ENCODE peak calls at places on chromosomes 6 and 20, in eight cellular contexts. N is Kasumi-1; Q is BE2C; K is CD8-positive, alpha-beta T cell; P is psoas muscle; Z is lower leg skin; S is stimulated activated CD4-positive, alpha-beta T cell treated with anti-CD3 and anti-CD28 coated beads, Interleukin-4, amount 100 ng/mL, for 24 hours; W is T-helper 2 cell. A is an unnamed sample.

GRCh38 chr20:53834044-53834442 is 236.4 kb downstream of the BCAS1 start:
- DNase-seq in N (peak), Q (no peak), K (no peak), P (no peak), Z (no peak), S (no peak), W (no peak), A (no peak)

GRCh38 chr20:5510446-5510845 is 193.7 kb upstream of the PROKR2 start:
- DNase-seq in N (no peak), Q (no peak), K (no peak), P (no peak), Z (peak), S (no peak), W (no peak), A (no peak)

GRCh38 chr6:160766657-160767018 is 64.6 kb downstream of the PLG start:
- DNase-seq in N (no peak), Q (no peak), K (no peak), P (no peak), Z (no peak), S (no peak), W (no peak), A (no peak)

GRCh38 chr20:62063981-62064787 is 1.5 kb downstream of the TAF4 start:
- DNase-seq in N (no peak), Q (peak), K (no peak), P (peak), Z (no peak), S (no peak), W (no peak), A (no peak)

GRCh38 chr6:84645000-84645399 is 119.4 kb downstream of the TBX18 start:
- DNase-seq in N (no peak), Q (no peak), K (no peak), P (no peak), Z (no peak), S (no peak), W (no peak), A (no peak)

GRCh38 chr6:32086661-32087573 is 22.2 kb downstream of the TNXB start:
- DNase-seq in N (no peak), Q (no peak), K (no peak), P (peak), Z (no peak), S (peak), W (no peak), A (peak)

GRCh38 chr20:1287787-1288569 is 21.9 kb downstream of the SNPH start:
- DNase-seq in N (no peak), Q (no peak), K (no peak), P (no peak), Z (peak), S (no peak), W (no peak), A (no peak)

GRCh38 chr20:62651285-62652021 is 9.2 kb downstream of the SLCO4A1 start:
- DNase-seq in N (peak), Q (peak), K (peak), P (peak), Z (peak), S (peak), W (peak), A (peak)

GRCh38 chr6:136225496-136225895 is 24.6 kb downstream of the MTFR2 start:
- DNase-seq in N (no peak), Q (no peak), K (no peak), P (no peak), Z (no peak), S (peak), W (no peak), A (peak)

GRCh38 chr6:16799279-16800193 is 38.3 kb upstream of the ATXN1 start:
- DNase-seq in N (no peak), Q (no peak), K (no peak), P (no peak), Z (no peak), S (no peak), W (no peak), A (no peak)

GRCh38 chr6:87115402-87116135 is 20.7 kb upstream of the CGA start:
- DNase-seq in N (no peak), Q (no peak), K (no peak), P (no peak), Z (no peak), S (peak), W (no peak), A (no peak)

GRCh38 chr20:53187402-53187801 is 215.2 kb downstream of the TSHZ2 start:
- DNase-seq in N (no peak), Q (no peak), K (no peak), P (no peak), Z (no peak), S (no peak), W (no peak), A (no peak)

GRCh38 chr6:11350294-11350693 is 117.8 kb upstream of the NEDD9 start:
- DNase-seq in N (peak), Q (no peak), K (no peak), P (no peak), Z (no peak), S (no peak), W (no peak), A (no peak)

GRCh38 chr20:38856570-38856969 is 51.1 kb downstream of the PPP1R16B start:
- DNase-seq in N (no peak), Q (no peak), K (no peak), P (no peak), Z (no peak), S (no peak), W (no peak), A (no peak)

GRCh38 chr20:16514145-16514544 is 59.1 kb downstream of the KIF16B start:
- DNase-seq in N (peak), Q (no peak), K (no peak), P (no peak), Z (no peak), S (no peak), W (no peak), A (no peak)

GRCh38 chr6:158506577-158506976 is 53.3 kb upstream of the TMEM181 start:
- DNase-seq in N (peak), Q (peak), K (no peak), P (no peak), Z (no peak), S (no peak), W (no peak), A (no peak)

GRCh38 chr20:48949304-48950170 is 28.0 kb downstream of the ARFGEF2 start:
- DNase-seq in N (no peak), Q (no peak), K (no peak), P (no peak), Z (no peak), S (no peak), W (no peak), A (no peak)

GRCh38 chr6:54846243-54846856 is at the start of gene FAM83B:
- DNase-seq in N (no peak), Q (peak), K (no peak), P (peak), Z (peak), S (no peak), W (no peak), A (no peak)

GRCh38 chr6:98844244-98845161 is 10.1 kb downstream of the POU3F2 start:
- DNase-seq in N (no peak), Q (no peak), K (no peak), P (no peak), Z (no peak), S (no peak), W (no peak), A (no peak)

GRCh38 chr6:169073311-169073710 is 180.3 kb downstream of the THBS2 start:
- DNase-seq in N (no peak), Q (no peak), K (no peak), P (no peak), Z (peak), S (no peak), W (no peak), A (no peak)

GRCh38 chr6:121439456-121440250 is 4.2 kb downstream of the GJA1 start:
- DNase-seq in N (no peak), Q (no peak), K (no peak), P (no peak), Z (no peak), S (no peak), W (no peak), A (no peak)

GRCh38 chr6:138690975-138691594 is 82.5 kb upstream of the CCDC28A start:
- DNase-seq in N (no peak), Q (no peak), K (no peak), P (no peak), Z (no peak), S (no peak), W (no peak), A (no peak)

GRCh38 chr20:63153254-63154221 is 62.4 kb downstream of the YTHDF1 start:
- DNase-seq in N (no peak), Q (peak), K (no peak), P (peak), Z (no peak), S (no peak), W (no peak), A (no peak)

GRCh38 chr20:50857348-50857747 is 62.5 kb downstream of the BCAS4 start:
- DNase-seq in N (no peak), Q (no peak), K (no peak), P (no peak), Z (no peak), S (no peak), W (no peak), A (no peak)

GRCh38 chr6:16674666-16675392 is 86.4 kb downstream of the ATXN1 start:
- DNase-seq in N (no peak), Q (no peak), K (no peak), P (no peak), Z (no peak), S (no peak), W (no peak), A (no peak)

GRCh38 chr6:135535989-135536414 is 38.5 kb upstream of the AHI1 start:
- DNase-seq in N (peak), Q (no peak), K (no peak), P (no peak), Z (no peak), S (no peak), W (no peak), A (no peak)

GRCh38 chr6:170405311-170405975 is 98.9 kb downstream of the FAM120B start:
- DNase-seq in N (peak), Q (no peak), K (no peak), P (no peak), Z (no peak), S (no peak), W (no peak), A (no peak)

GRCh38 chr20:38590682-38591483 is 9.9 kb downstream of the ADIG start:
- DNase-seq in N (no peak), Q (no peak), K (no peak), P (no peak), Z (no peak), S (no peak), W (no peak), A (no peak)

GRCh38 chr20:41228858-41229257 is 88.7 kb downstream of the ZHX3 start:
- DNase-seq in N (no peak), Q (no peak), K (no peak), P (no peak), Z (no peak), S (no peak), W (no peak), A (no peak)

GRCh38 chr20:50146732-50147662 is 6.5 kb downstream of the PEDS1 start:
- DNase-seq in N (peak), Q (no peak), K (peak), P (peak), Z (peak), S (peak), W (peak), A (no peak)

GRCh38 chr6:109579361-109579760 is 96.3 kb upstream of the ZBTB24 start:
- DNase-seq in N (no peak), Q (no peak), K (no peak), P (no peak), Z (no peak), S (no peak), W (no peak), A (no peak)

GRCh38 chr6:6960571-6961251 is 147.1 kb upstream of the RREB1 start:
- DNase-seq in N (no peak), Q (no peak), K (no peak), P (no peak), Z (no peak), S (no peak), W (no peak), A (no peak)

GRCh38 chr6:44025226-44025625 is 102.0 kb downstream of the MRPL14 start:
- DNase-seq in N (no peak), Q (no peak), K (no peak), P (no peak), Z (no peak), S (no peak), W (no peak), A (no peak)

GRCh38 chr20:9256359-9256758 is 187.5 kb downstream of the PLCB4 start:
- DNase-seq in N (no peak), Q (no peak), K (no peak), P (no peak), Z (no peak), S (no peak), W (no peak), A (no peak)

GRCh38 chr6:1636971-1637871 is 27.5 kb downstream of the FOXC1 start:
- DNase-seq in N (no peak), Q (no peak), K (no peak), P (no peak), Z (no peak), S (no peak), W (no peak), A (no peak)

GRCh38 chr6:97009781-97010492 is 85.4 kb downstream of the KLHL32 start:
- DNase-seq in N (no peak), Q (no peak), K (no peak), P (no peak), Z (no peak), S (no peak), W (no peak), A (no peak)

GRCh38 chr6:52249078-52249477 is 4.8 kb upstream of the IL17F start:
- DNase-seq in N (no peak), Q (no peak), K (no peak), P (no peak), Z (no peak), S (no peak), W (no peak), A (no peak)

GRCh38 chr6:137926207-137926731 is 59.2 kb downstream of the TNFAIP3 start:
- DNase-seq in N (no peak), Q (no peak), K (no peak), P (peak), Z (no peak), S (peak), W (no peak), A (no peak)

A was measured in ovary.